ENCODE peak calls at places on chromosomes 7 and 10, in eight cellular contexts. W is hepatocyte, N is IMR-90, I is tibial nerve, A is cardiac muscle cell, S is adrenal gland, F is neural progenitor cell, Y is psoas muscle. P is an unnamed sample. For H3K36me3 and H3K4me1, the result is how much of the 10 kb centered on the place peaks cover.

GRCh38 chr10:124302951-124303505 is 115.7 kb downstream of the OAT start:
- DNase-seq in S (no peak), N (no peak), F (no peak), W (no peak), A (no peak), Y (no peak), I (no peak), P (no peak)

GRCh38 chr7:90178592-90179279 is 24.5 kb downstream of the STEAP1 start:
- DNase-seq in W (peak), F (peak), A (peak), S (no peak), N (peak), I (no peak), Y (no peak), P (no peak)

GRCh38 chr10:116106611-116107010 is 166.4 kb downstream of the GFRA1 start:
- DNase-seq in N (no peak), A (no peak), I (no peak), F (no peak), S (no peak), W (no peak), Y (no peak), P (no peak)

GRCh38 chr10:73044378-73045285 is 52.0 kb downstream of the P4HA1 start:
- DNase-seq in I (no peak), Y (no peak), S (no peak), W (no peak), F (no peak), N (peak), A (peak), P (no peak)

GRCh38 chr7:159192013-159192412 is 47.3 kb upstream of the VIPR2 start:
- DNase-seq in W (no peak), F (no peak), I (no peak), Y (no peak), A (no peak), N (no peak), S (no peak), P (no peak)

GRCh38 chr7:35983585-35983984 is 169.5 kb upstream of the EEPD1 start:
- DNase-seq in I (no peak), F (no peak), S (no peak), A (no peak), N (no peak), Y (no peak), W (no peak), P (no peak)

GRCh38 chr7:138440460-138440859 is 19.6 kb upstream of the TRIM24 start:
- DNase-seq in W (no peak), S (no peak), F (no peak), N (no peak), Y (no peak), I (no peak), A (no peak), P (no peak)

GRCh38 chr7:130154131-130154500 is 51.1 kb downstream of the TMEM209 start:
- DNase-seq in A (no peak), F (no peak), N (no peak), W (no peak), I (no peak), Y (no peak), S (no peak), P (no peak)

GRCh38 chr10:18261660-18262292 is 121.6 kb downstream of the CACNB2 start:
- DNase-seq in Y (no peak), W (no peak), F (no peak), A (no peak), N (no peak), S (no peak), I (no peak), P (no peak)

GRCh38 chr7:151066273-151066974 is 7.0 kb downstream of the SLC4A2 start:
- DNase-seq in N (no peak), S (no peak), A (no peak), F (no peak), I (no peak), W (no peak), Y (no peak), P (no peak)
- H3K36me3 ChIP-seq in N (half or more), S (half or more), A (half or more), F (under half), I (half or more), W (under half), Y (under half), P (under half)

DNA sequence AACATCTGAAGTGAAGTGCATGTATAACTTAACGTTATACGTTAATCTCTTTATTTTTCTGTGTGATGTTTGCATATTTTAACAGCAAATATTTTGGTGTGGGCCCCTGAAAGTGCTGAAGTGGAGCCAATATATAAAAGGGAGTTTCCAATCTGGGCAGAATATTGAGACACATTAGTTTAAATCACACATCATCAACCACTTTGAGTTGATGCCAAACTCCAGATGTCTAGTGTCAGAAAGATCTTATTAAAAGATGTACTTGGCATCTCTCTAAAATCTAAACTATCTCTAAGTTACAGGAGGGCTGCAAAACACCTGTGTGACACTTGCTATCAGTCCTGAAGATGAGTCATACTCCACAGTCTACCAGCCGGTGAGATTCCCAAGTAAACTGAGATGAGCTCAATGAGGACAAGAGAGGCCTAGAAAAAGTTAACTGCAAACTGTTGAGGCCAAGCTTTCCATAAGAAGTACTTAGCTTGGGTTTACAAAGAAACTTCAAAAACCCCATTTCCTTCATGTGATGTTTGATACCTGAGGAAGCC is 11.4 kb downstream of the JAZF1 start:
- DNase-seq in F (no peak), S (no peak), Y (no peak), A (no peak), N (peak), I (no peak), W (peak), P (no peak)
- H3K4me1 ChIP-seq in F (under half), S (under half), Y (under half), A (under half), N (under half), I (under half), W (under half), P (under half)

GRCh38 chr7:43628431-43628830 is 45.5 kb downstream of the STK17A start:
- DNase-seq in S (no peak), F (no peak), W (no peak), N (no peak), I (no peak), Y (no peak), A (no peak), P (no peak)
- H3K36me3 ChIP-seq in S (under half), F (under half), W (under half), N (under half), I (half or more), Y (under half), A (under half), P (under half)

GRCh38 chr10:88115406-88115805 is 252.0 kb downstream of the PTEN start:
- DNase-seq in Y (no peak), F (no peak), A (no peak), N (no peak), W (no peak), I (no peak), S (no peak), P (no peak)
- H3K4me1 ChIP-seq in Y (under half), F (under half), A (under half), N (under half), W (under half), I (under half), S (under half), P (under half)

DNA sequence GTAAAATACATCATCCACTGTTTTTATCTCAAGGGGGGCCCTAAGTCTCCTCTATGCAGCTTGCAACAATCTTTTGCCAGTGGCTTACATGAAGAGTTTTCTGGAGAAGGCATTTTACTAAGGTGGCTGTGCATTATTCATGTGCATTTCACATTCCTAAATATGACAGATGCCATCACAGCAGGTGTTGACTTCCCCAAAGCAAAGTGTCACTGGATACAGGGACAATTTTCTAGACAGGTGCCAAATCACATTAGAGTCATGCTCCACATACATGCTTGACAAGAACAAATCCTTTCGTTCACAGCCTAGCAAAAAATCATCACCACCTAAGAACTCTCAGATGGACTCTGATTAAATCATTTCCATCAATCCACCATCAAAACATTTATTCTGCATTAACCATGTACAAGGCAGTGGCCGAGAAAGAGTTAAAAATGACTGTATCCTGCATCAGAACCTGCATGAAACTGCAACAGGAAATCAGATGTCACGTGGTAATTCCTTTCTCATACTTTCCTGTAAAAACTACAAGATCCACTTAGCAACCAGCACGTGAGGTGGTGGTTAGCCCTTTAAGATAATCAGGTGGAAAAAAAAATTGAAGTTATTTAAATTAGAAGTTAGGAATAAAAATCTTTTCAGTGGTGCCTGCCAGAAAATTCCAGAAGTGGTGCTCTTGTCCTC is 88.2 kb upstream of the AFAP1L2 start:
- DNase-seq in S (no peak), Y (no peak), N (peak), I (no peak), W (no peak), A (peak), F (no peak), P (no peak)
- H3K36me3 ChIP-seq in S (under half), Y (under half), N (under half), I (under half), W (under half), A (under half), F (under half), P (half or more)

GRCh38 chr7:70701487-70701886 is 430.5 kb upstream of the GALNT17 start:
- DNase-seq in A (no peak), I (no peak), Y (no peak), F (no peak), W (no peak), N (no peak), S (no peak), P (no peak)

GRCh38 chr7:70704921-70705346 is 427.0 kb upstream of the GALNT17 start:
- DNase-seq in W (no peak), F (no peak), S (no peak), N (no peak), A (peak), I (no peak), Y (no peak), P (no peak)

GRCh38 chr7:70706204-70706603 is 425.7 kb upstream of the GALNT17 start:
- DNase-seq in A (no peak), Y (no peak), W (no peak), N (no peak), I (no peak), S (no peak), F (no peak), P (no peak)

GRCh38 chr7:70700935-70701425 is 431.0 kb upstream of the GALNT17 start:
- DNase-seq in Y (no peak), F (peak), S (no peak), W (no peak), I (no peak), N (no peak), A (no peak), P (no peak)

DNA sequence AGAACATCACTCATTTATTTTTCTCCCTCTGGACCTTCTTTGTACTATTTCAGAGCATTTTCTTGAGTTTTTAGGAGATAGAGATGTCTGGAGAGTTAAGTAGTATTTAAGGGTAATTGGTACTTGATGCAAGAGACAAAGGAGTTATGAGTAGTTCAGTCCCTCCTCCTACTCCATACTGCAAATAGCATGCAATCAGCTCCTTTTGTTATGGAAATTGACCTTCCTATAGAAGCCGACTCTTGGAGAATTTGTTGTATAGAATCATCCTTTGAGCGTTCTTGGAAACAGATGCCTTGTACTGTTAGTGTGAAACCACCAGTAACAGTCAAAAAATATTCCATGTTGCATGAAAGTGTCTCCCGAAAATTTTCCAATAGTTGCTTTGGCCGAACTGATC is 428.2 kb upstream of the GALNT17 start:
- DNase-seq in F (peak), S (no peak), A (no peak), N (no peak), I (no peak), Y (no peak), W (no peak), P (no peak)
- H3K4me1 ChIP-seq in F (half or more), S (under half), A (under half), N (under half), I (under half), Y (under half), W (under half), P (under half)

GRCh38 chr7:134957005-134957404 is 29.3 kb upstream of the AGBL3 start:
- DNase-seq in W (no peak), I (no peak), N (no peak), S (no peak), F (no peak), Y (no peak), A (no peak), P (no peak)
- H3K36me3 ChIP-seq in W (under half), I (half or more), N (half or more), S (under half), F (under half), Y (under half), A (under half), P (half or more)

GRCh38 chr7:27192546-27193334 is 7.2 kb downstream of the HOXA13 start:
- DNase-seq in I (peak), A (no peak), S (no peak), F (peak), N (no peak), W (no peak), Y (peak), P (no peak)
- H3K4me1 ChIP-seq in I (under half), A (under half), S (under half), F (under half), N (under half), W (under half), Y (under half), P (under half)